ENCODE peak calls at places on chromosome 15, in ten cellular contexts. T is ovary, J is GM23248, D is PC-3, C is body of pancreas, X is gastrocnemius medialis, A is GM23338, G is stomach, Y is neuronal stem cell, N is bronchial epithelial cell. I is an unnamed sample. For H3K27me3, the result is how much of the 10 kb centered on the place peaks cover.

GRCh38 chr15:101158166-101159095 is 93.4 kb downstream of the CHSY1 start:
- DNase-seq in T (no peak), J (no peak), D (no peak), C (no peak), X (no peak), A (no peak), G (no peak), Y (no peak), N (no peak), I (no peak)

GRCh38 chr15:73984208-73984979 is 7.7 kb downstream of the STOML1 start:
- DNase-seq in T (no peak), J (peak), D (no peak), C (no peak), X (no peak), A (no peak), G (no peak), Y (no peak), N (no peak), I (no peak)

GRCh38 chr15:92425578-92426225 is 32.0 kb downstream of the ST8SIA2 start:
- DNase-seq in T (no peak), J (no peak), D (no peak), C (no peak), X (no peak), A (peak), G (no peak), Y (no peak), N (no peak), I (peak)

GRCh38 chr15:89908226-89908625 is 4.5 kb downstream of the ARPIN start:
- DNase-seq in T (no peak), J (no peak), D (no peak), C (no peak), X (no peak), A (no peak), G (no peak), Y (no peak), N (no peak), I (peak)

GRCh38 chr15:56732135-56732880 is 1.0 kb downstream of the ZNF280D start:
- DNase-seq in T (peak), J (peak), D (no peak), C (no peak), X (no peak), A (peak), G (no peak), Y (peak), N (peak), I (peak)

GRCh38 chr15:49847937-49848823 is 227.3 kb downstream of the DTWD1 start:
- DNase-seq in T (no peak), J (peak), D (peak), C (no peak), X (no peak), A (no peak), G (no peak), Y (no peak), N (peak), I (no peak)

GRCh38 chr15:36126194-36126593 is 453.2 kb upstream of the CDIN1 start:
- DNase-seq in T (no peak), J (no peak), D (no peak), C (no peak), X (no peak), A (no peak), G (no peak), Y (no peak), N (no peak), I (no peak)

GRCh38 chr15:38864827-38865604 is 300.4 kb upstream of the RASGRP1 start:
- DNase-seq in T (peak), J (peak), D (no peak), C (peak), X (peak), A (no peak), G (no peak), Y (no peak), N (no peak), I (no peak)

GRCh38 chr15:90037961-90038633 is 37.0 kb downstream of the ZNF710 start:
- DNase-seq in T (no peak), J (peak), D (no peak), C (no peak), X (no peak), A (no peak), G (no peak), Y (no peak), N (peak), I (no peak)

GRCh38 chr15:41860049-41860828 is 21.6 kb downstream of the PLA2G4B start:
- DNase-seq in T (no peak), J (no peak), D (no peak), C (no peak), X (no peak), A (no peak), G (no peak), Y (no peak), N (no peak), I (no peak)

GRCh38 chr15:38707802-38708671 is 143.4 kb upstream of the RASGRP1 start:
- DNase-seq in T (peak), J (peak), D (peak), C (peak), X (no peak), A (peak), G (peak), Y (peak), N (peak), I (peak)

GRCh38 chr15:79394231-79394630 is 37.9 kb upstream of the MINAR1 start:
- DNase-seq in T (no peak), J (peak), D (no peak), C (no peak), X (no peak), A (no peak), G (no peak), Y (no peak), N (no peak), I (no peak)

GRCh38 chr15:98800437-98801233 is 152.3 kb downstream of the IGF1R start:
- DNase-seq in T (no peak), J (peak), D (peak), C (peak), X (peak), A (peak), G (peak), Y (peak), N (peak), I (peak)

GRCh38 chr15:98900382-98900781 is 107.2 kb downstream of the PGPEP1L start:
- DNase-seq in T (no peak), J (no peak), D (no peak), C (no peak), X (no peak), A (peak), G (no peak), Y (no peak), N (no peak), I (no peak)

GRCh38 chr15:68271854-68272471 is 5.6 kb upstream of the FEM1B start:
- DNase-seq in T (peak), J (peak), D (peak), C (peak), X (no peak), A (peak), G (no peak), Y (no peak), N (peak), I (peak)

GRCh38 chr15:65903296-65904073 is 34.2 kb downstream of the RAB11A start:
- DNase-seq in T (no peak), J (no peak), D (peak), C (no peak), X (no peak), A (no peak), G (no peak), Y (no peak), N (no peak), I (peak)

GRCh38 chr15:71195242-71195641 is 80.0 kb downstream of the THSD4 start:
- DNase-seq in T (no peak), J (no peak), D (peak), C (no peak), X (no peak), A (peak), G (no peak), Y (no peak), N (peak), I (peak)

GRCh38 chr15:38038659-38039442 is 104.4 kb downstream of the TMCO5A start:
- DNase-seq in T (no peak), J (peak), D (peak), C (no peak), X (no peak), A (no peak), G (no peak), Y (no peak), N (peak), I (no peak)

GRCh38 chr15:60297047-60297446 is 100.7 kb downstream of the ANXA2 start:
- DNase-seq in T (no peak), J (no peak), D (no peak), C (no peak), X (no peak), A (no peak), G (no peak), Y (no peak), N (peak), I (no peak)

GRCh38 chr15:60635507-60636352 is 156.8 kb upstream of the ICE2 start:
- DNase-seq in T (no peak), J (no peak), D (no peak), C (no peak), X (no peak), A (no peak), G (no peak), Y (no peak), N (no peak), I (no peak)

GRCh38 chr15:27418729-27419128 is 447.7 kb downstream of the GABRG3 start:
- DNase-seq in T (no peak), J (peak), D (no peak), C (no peak), X (no peak), A (peak), G (no peak), Y (peak), N (no peak), I (peak)

GRCh38 chr15:34217587-34218225 is 7.1 kb upstream of the EMC4 start:
- DNase-seq in T (no peak), J (peak), D (peak), C (no peak), X (no peak), A (no peak), G (no peak), Y (no peak), N (peak), I (no peak)

DNA sequence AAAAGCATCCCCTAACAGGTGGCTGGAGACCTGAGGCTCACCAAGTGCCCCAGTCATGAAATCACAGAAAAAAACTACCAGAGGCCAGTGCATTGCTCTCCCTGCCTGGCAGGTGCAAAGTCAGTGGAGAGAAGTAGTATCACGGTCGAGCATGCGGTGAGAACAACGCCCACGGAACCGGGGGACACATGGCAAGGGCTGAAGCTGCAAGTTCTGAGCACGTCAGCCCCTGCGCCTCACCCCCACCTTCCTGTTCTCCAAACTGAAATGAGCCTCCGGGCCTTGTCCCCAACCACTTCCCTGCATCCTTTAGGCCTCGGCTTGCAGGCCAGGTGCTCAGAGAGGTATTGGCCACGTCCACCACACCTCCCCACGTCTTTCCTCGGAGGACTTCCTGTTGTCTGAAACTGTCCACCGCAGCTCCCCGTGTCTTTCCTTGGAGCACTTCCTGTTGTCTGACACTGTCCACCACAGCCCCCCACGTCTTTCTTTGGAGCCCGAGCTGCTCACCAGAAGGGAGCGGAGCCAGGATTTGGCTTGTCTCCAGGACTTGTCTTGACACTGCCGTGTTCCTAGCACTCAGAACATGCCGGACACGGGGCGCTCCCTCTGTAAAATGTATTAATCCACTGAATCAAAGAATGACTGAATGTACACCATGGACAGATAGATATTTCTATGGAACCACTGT is 43.9 kb downstream of the NSMCE3 start:
- DNase-seq in T (no peak), J (no peak), D (no peak), C (no peak), X (no peak), A (no peak), G (no peak), Y (no peak), N (no peak), I (no peak)
- H3K27me3 ChIP-seq in T (under half), J (under half), D (half or more), C (under half), X (under half), A (under half), G (under half), Y (under half), N (under half), I (under half)

DNA sequence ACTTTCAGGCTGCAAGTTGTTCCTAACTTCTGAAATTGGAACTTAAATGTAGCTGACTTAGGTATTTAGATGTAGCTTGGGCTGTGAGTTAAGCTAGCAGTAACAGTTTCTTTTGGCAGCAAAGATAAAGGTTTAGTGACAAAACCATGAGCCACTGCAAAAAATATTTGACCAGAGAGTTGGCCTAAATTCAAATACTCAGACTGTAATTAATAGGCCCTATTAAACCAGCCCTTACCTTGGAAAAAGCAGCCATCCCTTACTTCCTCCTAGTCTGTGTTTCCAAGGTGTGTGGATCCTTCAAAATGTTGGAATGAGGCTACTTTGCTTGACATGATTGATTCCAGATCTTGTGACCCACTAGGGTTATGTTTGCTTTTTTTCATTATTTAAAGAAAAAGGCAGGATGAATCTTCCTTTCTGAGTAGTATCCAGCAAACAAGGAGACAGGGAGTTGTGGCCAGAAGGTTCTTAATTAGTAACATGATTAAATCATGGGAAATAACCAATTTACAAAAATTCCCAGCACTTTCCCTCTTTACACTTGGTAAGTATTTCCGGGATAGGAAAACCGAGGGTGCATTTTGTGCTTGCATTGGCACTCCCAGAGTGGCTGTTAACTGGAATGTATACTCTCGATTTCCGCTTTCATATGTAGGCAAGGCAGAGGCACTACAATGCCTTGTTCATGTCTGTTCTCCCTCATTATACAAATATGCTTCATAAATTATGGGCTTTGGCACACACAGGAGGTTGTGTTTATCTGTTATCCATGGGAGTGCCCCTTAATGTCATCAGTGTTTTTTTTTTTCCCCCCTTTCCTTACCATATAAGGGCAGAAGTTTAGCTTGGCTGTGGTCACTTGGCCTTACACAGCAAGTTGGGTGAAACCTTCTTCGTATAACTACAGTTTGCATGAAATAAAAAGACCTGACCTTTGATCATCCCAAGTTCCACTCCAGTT is 8.5 kb downstream of the TPM1 start:
- DNase-seq in T (no peak), J (peak), D (peak), C (no peak), X (no peak), A (peak), G (no peak), Y (no peak), N (no peak), I (no peak)
- H3K4me3 ChIP-seq in T (no peak), J (peak), D (peak), C (no peak), X (peak), A (no peak), G (peak), Y (no peak), N (no peak), I (no peak)

DNA sequence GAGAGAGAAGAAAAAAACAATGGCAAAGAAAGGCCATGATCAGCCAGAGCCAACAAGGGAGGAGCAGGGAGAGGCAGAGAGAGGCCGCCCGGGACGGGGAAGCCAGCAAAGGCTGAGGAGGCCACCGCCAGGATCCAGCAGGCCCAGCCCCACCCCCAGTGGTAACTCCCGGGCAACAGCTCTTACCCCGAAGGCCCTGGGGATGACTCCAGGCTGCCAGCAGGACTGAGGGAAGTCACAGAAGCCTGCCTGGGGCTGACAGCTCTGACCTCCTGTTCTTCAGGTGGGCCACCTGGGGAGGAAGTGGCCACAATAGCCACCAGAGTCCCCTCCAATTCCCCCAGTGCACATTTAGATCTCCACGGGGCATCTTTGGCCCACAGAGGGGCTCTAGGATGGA is 184.3 kb upstream of the LINGO1 start:
- DNase-seq in T (no peak), J (no peak), D (no peak), C (no peak), X (no peak), A (no peak), G (no peak), Y (no peak), N (no peak), I (peak)
- H3K27me3 ChIP-seq in T (under half), J (half or more), D (under half), C (under half), X (under half), A (under half), G (under half), Y (under half), N (under half), I (under half)

GRCh38 chr15:62895139-62895866 is 147.2 kb upstream of the TPM1 start:
- DNase-seq in T (no peak), J (peak), D (peak), C (no peak), X (no peak), A (no peak), G (no peak), Y (no peak), N (peak), I (no peak)
- H3K4me3 ChIP-seq in T (no peak), J (peak), D (peak), C (no peak), X (no peak), A (no peak), G (no peak), Y (no peak), N (no peak), I (no peak)

GRCh38 chr15:43206054-43206453 is 14.8 kb downstream of the EPB42 start:
- DNase-seq in T (no peak), J (no peak), D (no peak), C (no peak), X (no peak), A (no peak), G (no peak), Y (no peak), N (no peak), I (peak)
- H3K27me3 ChIP-seq in T (under half), J (under half), D (under half), C (under half), X (under half), A (under half), G (under half), Y (under half), N (under half), I (under half)